ENCODE peak calls at places on chromosomes 13 and 19, in ten cellular contexts. Y is activated B cell treated with CpG ODN at 0.5 μM for 24 hours, M is endothelial cell, Q is H9, N is thyroid gland, J is tibial artery, A is spleen, T is fibroblast of pulmonary artery, W is RWPE1, O is heart left ventricle. B is an unnamed sample.

GRCh38 chr13:23159205-23159586 is 21.6 kb upstream of the SGCG start:
- DNase-seq in Y (no peak), M (peak), Q (peak), N (no peak), J (no peak), A (no peak), T (peak), W (no peak), O (no peak), B (no peak)

GRCh38 chr13:113034451-113035208 is 65.6 kb downstream of the MCF2L start:
- DNase-seq in Y (no peak), M (peak), Q (peak), N (peak), J (no peak), A (no peak), T (peak), W (peak), O (peak), B (peak)

GRCh38 chr13:40074338-40074737 is 418.9 kb downstream of the COG6 start:
- DNase-seq in Y (no peak), M (no peak), Q (no peak), N (no peak), J (no peak), A (no peak), T (peak), W (no peak), O (no peak), B (no peak)

GRCh38 chr19:289651-290538 is 1.3 kb downstream of the PLPP2 start:
- DNase-seq in Y (no peak), M (no peak), Q (peak), N (peak), J (no peak), A (no peak), T (peak), W (peak), O (no peak), B (no peak)

GRCh38 chr13:46469064-46469463 is 82.0 kb upstream of the RUBCNL start:
- DNase-seq in Y (no peak), M (no peak), Q (no peak), N (no peak), J (no peak), A (no peak), T (peak), W (no peak), O (no peak), B (no peak)

GRCh38 chr19:30083701-30084156 is 141.7 kb downstream of the URI1 start:
- DNase-seq in Y (no peak), M (no peak), Q (no peak), N (no peak), J (no peak), A (peak), T (no peak), W (no peak), O (no peak), B (no peak)

GRCh38 chr19:15456441-15456840 is 6.7 kb upstream of the WIZ start:
- DNase-seq in Y (no peak), M (no peak), Q (no peak), N (no peak), J (no peak), A (no peak), T (no peak), W (no peak), O (no peak), B (no peak)

GRCh38 chr13:112444001-112444311 is 67.8 kb downstream of the SPACA7 start:
- DNase-seq in Y (no peak), M (peak), Q (peak), N (peak), J (peak), A (peak), T (peak), W (peak), O (peak), B (peak)

GRCh38 chr19:15332311-15332996 is at the start of gene BRD4:
- DNase-seq in Y (peak), M (peak), Q (peak), N (peak), J (peak), A (peak), T (peak), W (peak), O (peak), B (peak)

GRCh38 chr13:111302045-111302722 is 18.3 kb upstream of the TEX29 start:
- DNase-seq in Y (no peak), M (no peak), Q (no peak), N (no peak), J (no peak), A (no peak), T (no peak), W (no peak), O (no peak), B (no peak)

GRCh38 chr19:8585057-8585893 is 8.0 kb upstream of the MYO1F start:
- DNase-seq in Y (no peak), M (no peak), Q (no peak), N (no peak), J (no peak), A (no peak), T (no peak), W (no peak), O (no peak), B (no peak)

GRCh38 chr19:8589177-8589714 is 12.0 kb upstream of the MYO1F start:
- DNase-seq in Y (no peak), M (no peak), Q (no peak), N (no peak), J (no peak), A (no peak), T (no peak), W (no peak), O (no peak), B (no peak)

GRCh38 chr19:8580710-8581281 is 3.6 kb upstream of the MYO1F start:
- DNase-seq in Y (peak), M (peak), Q (peak), N (peak), J (peak), A (peak), T (peak), W (peak), O (peak), B (peak)

DNA sequence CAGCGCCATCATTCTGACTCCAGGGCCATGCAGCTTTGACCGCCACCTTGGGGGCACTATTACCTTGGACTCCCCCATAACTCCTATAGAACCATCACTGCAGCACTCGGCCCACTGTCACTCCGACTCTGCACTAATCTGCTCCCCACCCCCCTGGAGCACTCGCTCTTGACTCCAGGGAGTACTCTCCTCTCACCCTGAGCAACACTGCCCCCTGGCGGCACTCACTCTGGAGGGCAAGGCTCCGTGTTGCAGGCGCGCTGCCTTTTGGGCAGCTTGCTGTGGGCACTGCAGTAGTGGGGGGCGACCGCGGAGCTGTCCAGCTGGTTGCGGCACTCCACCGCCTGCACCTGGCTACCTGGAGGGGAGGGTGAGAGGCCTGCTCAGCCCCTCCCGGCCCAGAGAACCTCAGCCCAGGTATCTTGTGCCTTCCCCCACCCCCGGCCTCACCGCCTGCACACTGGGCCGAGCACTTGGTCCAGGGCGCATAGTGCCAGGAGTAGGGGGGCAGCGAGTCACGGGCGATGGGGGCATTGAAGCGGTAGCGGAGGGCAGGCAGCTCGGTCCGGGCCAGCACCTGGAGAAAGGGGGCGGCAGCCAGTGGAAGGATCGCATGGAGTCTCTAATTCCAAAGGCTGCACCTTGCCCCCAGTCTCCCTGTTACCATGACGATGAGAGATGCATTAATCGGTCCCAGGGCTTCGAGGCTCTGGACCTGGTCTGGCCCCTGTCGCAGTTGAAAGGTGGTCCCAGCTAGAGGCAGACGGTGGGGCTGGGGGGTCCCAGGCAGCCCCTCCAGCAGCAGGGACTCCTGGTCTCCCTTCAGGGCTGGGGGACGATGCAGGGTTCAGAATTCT is 8.9 kb upstream of the MYO1F start:
- DNase-seq in Y (no peak), M (peak), Q (peak), N (peak), J (no peak), A (peak), T (peak), W (peak), O (no peak), B (peak)
- TF ChIP-seq CTCF in Y (no peak), M (peak), Q (peak), N (peak), J (peak), A (no peak), T (peak), W (peak), O (peak), B (no peak)

DNA sequence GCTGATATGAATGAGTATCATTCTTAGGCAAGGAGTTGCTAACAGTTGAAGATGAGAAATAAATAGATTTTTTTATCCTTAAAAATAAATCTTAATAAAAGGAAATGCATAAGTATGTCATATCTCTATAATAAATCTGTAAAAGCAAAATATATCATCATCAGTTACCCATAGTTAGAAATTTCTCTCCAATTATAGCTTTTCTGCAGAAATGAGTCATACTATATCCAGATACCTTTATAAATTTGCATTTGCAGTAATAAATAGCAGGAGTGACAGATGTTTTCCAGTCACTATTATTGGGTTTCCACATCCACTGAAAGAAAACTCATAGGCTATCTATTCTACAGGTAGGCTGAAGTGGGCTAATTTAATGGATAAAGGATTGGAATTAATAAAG is 829.8 kb downstream of the PCDH9 start:
- DNase-seq in Y (no peak), M (no peak), Q (no peak), N (no peak), J (no peak), A (no peak), T (no peak), W (no peak), O (no peak), B (no peak)
- TF ChIP-seq CTCF in Y (no peak), M (no peak), Q (no peak), N (no peak), J (no peak), A (no peak), T (no peak), W (no peak), O (no peak), B (no peak)

DNA sequence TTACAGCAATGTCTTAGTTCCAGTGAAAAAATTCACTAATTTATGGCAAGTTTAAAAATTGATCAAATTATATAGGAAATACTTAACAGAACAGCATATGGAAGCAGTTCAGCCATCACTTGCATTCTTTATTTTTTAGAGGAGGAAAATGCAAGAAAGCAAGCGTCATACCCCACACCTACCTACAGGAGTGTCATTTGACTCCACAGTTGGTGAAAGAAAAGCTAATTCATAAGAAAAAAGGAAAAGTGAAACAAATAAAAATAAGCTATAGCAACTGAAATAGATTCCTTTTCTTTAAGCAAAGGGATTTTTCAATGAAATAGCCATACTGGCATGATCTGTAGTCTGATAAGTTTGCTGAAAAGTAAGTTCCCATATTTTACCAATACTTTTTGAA is 111.0 kb downstream of the DOCK9 start:
- DNase-seq in Y (no peak), M (no peak), Q (no peak), N (no peak), J (no peak), A (no peak), T (no peak), W (no peak), O (no peak), B (no peak)
- TF ChIP-seq CTCF in Y (no peak), M (peak), Q (peak), N (no peak), J (no peak), A (no peak), T (peak), W (no peak), O (no peak), B (no peak)

GRCh38 chr19:42092350-42092749 is 16.4 kb downstream of the ZNF574 start:
- DNase-seq in Y (no peak), M (peak), Q (peak), N (no peak), J (no peak), A (peak), T (peak), W (peak), O (no peak), B (no peak)
- TF ChIP-seq CTCF in Y (no peak), M (no peak), Q (peak), N (no peak), J (no peak), A (peak), T (peak), W (no peak), O (peak), B (no peak)

DNA sequence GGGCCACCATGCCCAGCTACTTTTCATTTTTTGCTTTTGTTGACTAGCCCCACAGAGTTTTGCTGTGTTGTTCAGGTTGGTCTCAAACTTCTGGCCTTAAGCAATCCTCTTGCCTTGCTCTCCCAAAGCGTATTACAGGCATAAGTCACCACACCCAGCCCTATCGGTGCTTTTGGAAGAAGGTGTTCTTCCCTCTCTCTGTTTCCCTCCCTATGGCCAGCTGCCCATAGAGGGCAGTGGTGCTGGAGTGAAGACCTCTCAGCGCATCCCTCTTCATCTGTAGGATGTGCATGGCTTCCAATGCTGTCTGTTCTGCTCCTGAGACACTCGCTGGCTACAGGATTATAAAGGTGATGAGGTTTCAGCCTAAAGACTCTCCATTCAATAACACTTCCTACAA is 1.3 kb upstream of the CD22 start:
- DNase-seq in Y (no peak), M (no peak), Q (peak), N (no peak), J (no peak), A (no peak), T (no peak), W (no peak), O (no peak), B (no peak)
- TF ChIP-seq CTCF in Y (no peak), M (no peak), Q (peak), N (no peak), J (no peak), A (no peak), T (peak), W (no peak), O (no peak), B (no peak)

GRCh38 chr19:18478545-18479311 is 40.8 kb upstream of the ISYNA1 start:
- DNase-seq in Y (no peak), M (peak), Q (no peak), N (peak), J (peak), A (peak), T (peak), W (peak), O (peak), B (peak)

GRCh38 chr19:18475762-18476331 is 37.9 kb upstream of the ISYNA1 start:
- DNase-seq in Y (no peak), M (no peak), Q (no peak), N (no peak), J (no peak), A (peak), T (no peak), W (no peak), O (no peak), B (no peak)

GRCh38 chr19:18476507-18477041 is 38.6 kb upstream of the ISYNA1 start:
- DNase-seq in Y (no peak), M (no peak), Q (no peak), N (no peak), J (no peak), A (peak), T (no peak), W (no peak), O (no peak), B (no peak)

GRCh38 chr19:18477974-18478373 is 40.0 kb upstream of the ISYNA1 start:
- DNase-seq in Y (no peak), M (no peak), Q (no peak), N (no peak), J (no peak), A (peak), T (no peak), W (no peak), O (no peak), B (no peak)

DNA sequence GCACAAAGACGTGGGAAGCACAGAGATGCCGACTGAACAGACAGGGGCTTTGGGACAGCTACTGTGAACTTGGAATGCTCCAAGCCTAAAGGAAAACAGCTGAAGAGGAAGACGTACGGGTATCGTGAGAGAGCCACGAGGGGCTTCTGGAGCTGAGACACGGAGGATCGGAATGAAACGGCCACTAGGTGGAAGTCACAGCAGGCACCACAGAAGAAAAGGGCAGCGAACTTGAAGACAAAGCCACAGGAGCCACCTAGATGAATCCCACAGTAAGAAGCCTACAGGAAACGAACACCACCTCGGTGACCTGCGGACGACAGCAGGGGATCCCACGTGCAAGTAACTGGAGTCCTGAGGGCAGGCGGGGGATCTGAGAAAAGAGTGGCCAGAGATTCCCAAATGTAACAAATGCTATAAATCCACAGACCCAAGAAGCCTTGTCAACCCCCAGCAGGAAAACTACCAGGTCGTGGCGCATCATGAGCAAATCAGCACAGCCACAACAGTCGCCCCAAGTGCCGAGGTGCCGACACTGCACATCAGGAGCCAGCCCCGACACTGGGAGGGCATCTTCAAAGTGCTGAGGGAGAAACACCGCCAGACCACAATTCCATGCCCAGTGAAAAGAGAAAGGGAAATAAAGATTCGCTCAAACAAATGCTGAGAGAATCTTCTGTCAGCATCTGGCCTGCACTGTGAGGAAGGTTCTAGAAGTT is 39.3 kb upstream of the ISYNA1 start:
- DNase-seq in Y (no peak), M (no peak), Q (no peak), N (no peak), J (no peak), A (peak), T (no peak), W (no peak), O (no peak), B (no peak)
- TF ChIP-seq CTCF in Y (no peak), M (no peak), Q (peak), N (no peak), J (no peak), A (peak), T (no peak), W (no peak), O (peak), B (no peak)

B was measured in lung.